ENCODE peak calls at places on chromosomes 7 and 10, in six cellular contexts. A is H1, K is K562, D is HepG2, N is HCT116, I is SK-N-MC. M is an unnamed sample.

GRCh38 chr10:78337646-78338391 is 304.2 kb downstream of the RPS24 start:
- DNase-seq in K (no peak), N (no peak), I (no peak), A (no peak), D (no peak), M (no peak)

GRCh38 chr7:41418337-41418736 is 284.6 kb downstream of the INHBA start:
- DNase-seq in I (no peak), K (no peak), A (no peak), D (no peak), N (no peak), M (peak; percentile 5)

GRCh38 chr7:115968166-115968565 is 62.4 kb downstream of the TFEC start:
- DNase-seq in K (no peak), I (no peak), A (no peak), D (no peak), N (no peak), M (no peak)

GRCh38 chr7:35416568-35416967 is 162.7 kb upstream of the TBX20 start:
- DNase-seq in A (no peak), D (no peak), N (no peak), K (no peak), I (no peak), M (no peak)

GRCh38 chr10:51937313-51937712 is 237.9 kb upstream of the CSTF2T start:
- DNase-seq in K (no peak), I (no peak), A (no peak), N (no peak), D (no peak), M (no peak)

GRCh38 chr7:48042216-48042615 is 6.9 kb downstream of the C7orf57 start:
- DNase-seq in A (no peak), I (no peak), K (no peak), N (no peak), D (no peak), M (no peak)

GRCh38 chr7:138002828-138003189 is 923 bp upstream of the CREB3L2 start:
- DNase-seq in N (no peak), D (no peak), K (no peak), I (no peak), A (no peak), M (peak; percentile 30)

GRCh38 chr7:159105066-159105780 is 39.4 kb downstream of the VIPR2 start:
- DNase-seq in N (no peak), D (no peak), K (no peak), I (no peak), A (no peak), M (no peak)

DNA sequence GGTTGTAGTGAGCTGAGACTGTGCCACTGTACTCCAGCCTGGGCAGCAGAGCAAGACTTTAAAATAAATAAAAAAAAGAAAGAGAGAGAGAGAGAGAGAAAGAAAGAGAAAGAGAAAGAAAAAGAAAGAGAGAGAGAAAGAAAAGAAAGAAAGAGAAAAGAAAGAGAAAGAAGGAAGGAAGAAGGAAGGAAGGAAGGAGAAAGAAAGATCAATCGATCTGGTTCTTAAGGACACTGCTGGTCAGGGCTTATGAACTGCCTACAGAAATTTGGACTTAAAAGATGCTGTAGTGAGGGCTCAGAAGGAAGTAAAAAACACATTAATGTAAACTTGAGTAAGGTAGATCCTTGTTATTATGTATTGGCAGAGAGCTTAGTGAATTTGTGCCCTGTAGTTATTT is 62.4 kb downstream of the COPG2 start:
- DNase-seq in I (no peak), N (no peak), A (no peak), D (no peak), K (no peak), M (no peak)
- TF ChIP-seq POLR2AphosphoS5 in I (no peak), N (no peak), A (no peak), D (no peak), K (no peak), M (no peak)

GRCh38 chr7:134130124-134130523 is 3.0 kb downstream of the LRGUK start:
- DNase-seq in N (no peak), A (peak; percentile 21), I (no peak), K (no peak), D (no peak), M (peak; percentile 83)

GRCh38 chr7:134128829-134129228 is 1.7 kb downstream of the LRGUK start:
- DNase-seq in A (no peak), K (no peak), N (no peak), I (no peak), D (no peak), M (no peak)

GRCh38 chr7:134122980-134123379 is 4.2 kb upstream of the LRGUK start:
- DNase-seq in I (no peak), K (no peak), A (no peak), N (no peak), D (no peak), M (no peak)

GRCh38 chr7:134126126-134126525 is 1.0 kb upstream of the LRGUK start:
- DNase-seq in A (no peak), N (no peak), K (no peak), I (no peak), D (no peak), M (no peak)

DNA sequence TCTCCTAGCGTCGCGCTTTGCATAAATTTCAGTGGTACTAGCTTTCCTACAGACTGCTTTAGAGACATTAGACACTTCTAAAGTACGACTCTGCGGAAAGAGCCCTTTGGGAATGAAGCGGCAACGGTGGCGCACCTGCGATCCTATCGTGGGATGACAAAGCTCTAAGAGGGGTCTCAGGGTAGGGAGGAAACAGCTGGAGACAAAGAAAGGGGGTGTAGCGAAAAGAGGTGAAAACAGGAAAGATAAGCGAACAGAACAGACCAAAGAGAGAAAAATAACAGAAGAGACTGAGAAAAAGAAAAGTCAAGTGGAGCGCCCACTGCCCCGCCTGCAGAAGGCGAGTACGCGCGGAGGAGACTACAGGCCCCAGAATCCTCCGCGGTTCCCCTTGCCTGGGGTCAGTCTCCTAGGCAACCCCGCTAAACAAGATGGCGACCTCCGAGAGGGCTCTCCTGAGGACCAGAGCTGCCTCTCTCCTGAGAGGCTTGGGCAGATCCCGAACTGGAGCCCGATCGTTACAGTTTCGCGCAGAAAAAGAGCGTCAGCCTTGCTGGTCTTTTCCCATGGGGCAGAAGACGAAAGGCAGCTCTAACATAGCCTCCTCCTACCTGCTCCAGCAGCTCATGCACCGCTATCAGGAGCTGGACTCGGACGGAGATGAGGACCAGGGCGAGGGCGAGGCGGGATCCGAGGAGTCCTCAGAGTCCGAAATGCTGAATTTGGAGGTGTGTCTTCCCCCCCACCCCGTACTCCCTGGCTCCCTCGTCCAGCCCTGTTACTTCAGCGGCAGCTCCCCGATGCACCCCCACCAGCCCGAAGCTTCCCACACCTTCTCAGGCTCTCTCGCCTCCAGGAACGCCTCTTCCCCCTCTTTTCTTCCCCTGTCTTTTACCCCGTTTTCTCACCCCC is at the start of gene LRGUK:
- DNase-seq in I (peak; percentile 14), A (peak; percentile 56), D (peak; percentile 64), N (no peak), K (peak; percentile 95), M (peak; percentile 93)
- TF ChIP-seq EZH2 in I (no peak), A (no peak), D (no peak), N (no peak), K (no peak), M (no peak)

GRCh38 chr7:28409716-28410627 is 2.3 kb upstream of the CREB5 start:
- DNase-seq in I (no peak), N (no peak), D (no peak), K (no peak), A (no peak), M (peak; percentile 81)

GRCh38 chr7:28406192-28406591 is 6.1 kb upstream of the CREB5 start:
- DNase-seq in N (no peak), I (no peak), D (no peak), K (no peak), A (no peak), M (peak; percentile 52)

GRCh38 chr7:28408974-28409715 is 3.2 kb upstream of the CREB5 start:
- DNase-seq in I (peak; percentile 63), N (peak; percentile 72), K (peak; percentile 81), A (peak; percentile 70), D (peak; percentile 78), M (peak; percentile 96)

GRCh38 chr7:28407643-28408042 is 4.7 kb upstream of the CREB5 start:
- DNase-seq in A (no peak), K (no peak), D (no peak), N (no peak), I (no peak), M (no peak)

DNA sequence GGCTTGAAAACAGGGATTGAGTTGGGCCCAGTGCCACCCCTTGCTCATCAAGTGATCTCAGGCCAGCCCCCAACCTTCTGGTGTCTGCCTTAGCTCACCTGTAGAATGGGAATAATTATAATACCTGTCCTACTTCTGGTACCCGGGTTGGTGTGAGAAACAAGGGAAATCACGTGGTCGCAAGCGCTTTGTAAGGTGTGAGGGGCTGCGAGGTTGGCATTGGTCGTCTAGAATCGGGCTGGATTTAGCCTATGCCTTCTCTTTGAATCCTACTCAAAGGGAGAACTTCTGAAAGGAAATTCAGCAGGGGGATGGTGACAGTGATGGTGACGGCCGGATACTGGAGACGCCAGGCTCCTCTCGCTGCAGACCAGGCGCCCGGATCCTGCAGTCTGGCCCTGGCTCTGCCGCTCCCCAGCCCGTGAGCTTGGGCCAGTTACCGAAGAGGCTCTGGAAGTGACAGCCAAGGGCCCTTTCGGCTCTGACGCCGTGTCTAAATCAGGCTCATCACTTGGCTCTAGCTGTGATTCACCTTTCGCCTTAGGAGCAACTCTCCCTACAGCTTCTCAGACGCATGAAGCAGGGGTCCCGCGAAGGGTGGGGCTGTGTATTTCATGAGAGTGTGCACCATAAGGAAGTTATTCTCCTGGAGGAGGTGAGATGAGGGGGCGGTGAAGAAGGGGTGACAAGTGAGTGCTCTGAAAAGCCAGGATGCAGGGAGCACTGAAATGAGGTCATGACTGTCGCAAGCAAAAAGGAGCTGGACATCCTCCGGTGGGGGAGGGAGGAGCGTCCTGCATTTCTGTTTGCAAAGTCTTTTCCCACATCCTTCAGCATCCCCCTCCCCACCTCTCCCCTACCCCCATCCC is 4.0 kb upstream of the CREB5 start:
- DNase-seq in A (no peak), K (no peak), I (no peak), N (no peak), D (no peak), M (peak; percentile 69)
- TF ChIP-seq POLR2AphosphoS5 in A (no peak), K (no peak), I (no peak), N (no peak), D (no peak), M (no peak)

GRCh38 chr7:6530626-6531491 is 20.4 kb downstream of the GRID2IP start:
- DNase-seq in A (no peak), I (no peak), K (peak; percentile 61), N (no peak), D (no peak), M (peak; percentile 86)
- TF ChIP-seq EZH2 in A (no peak), I (no peak), K (no peak), N (no peak), D (no peak), M (peak; percentile 48)